ENCODE peak calls at places on chromosomes 11 and 22, in six cellular contexts. One of them, this sample, is unnamed.
A peak's percentile ranks its signal among the peaks of the same experiment; 100 is the strongest.

GRCh38 chr11:112219476-112220232 is 6.6 kb upstream of the PTS start:
- DNase-seq in heart right ventricle: peak; percentile 54
- DNase-seq in foreskin keratinocyte: no peak
- DNase-seq in pancreas: peak; percentile 17
- DNase-seq in fibroblast of lung: peak; percentile 86
- DNase-seq in cardiac muscle cell: peak; percentile 87
- DNase-seq in this sample: no peak

GRCh38 chr22:40583058-40583741 is 53.3 kb downstream of the MRTFA start:
- DNase-seq in heart right ventricle: no peak
- DNase-seq in foreskin keratinocyte: no peak
- DNase-seq in pancreas: no peak
- DNase-seq in fibroblast of lung: no peak
- DNase-seq in cardiac muscle cell: no peak
- DNase-seq in this sample: no peak

GRCh38 chr22:31876156-31877035 is 67.9 kb upstream of the YWHAH start:
- DNase-seq in heart right ventricle: no peak
- DNase-seq in foreskin keratinocyte: peak; percentile 77
- DNase-seq in pancreas: no peak
- DNase-seq in fibroblast of lung: no peak
- DNase-seq in cardiac muscle cell: no peak
- DNase-seq in this sample: no peak

GRCh38 chr11:79973701-79974626 is 533.1 kb upstream of the TENM4 start:
- DNase-seq in heart right ventricle: no peak
- DNase-seq in foreskin keratinocyte: no peak
- DNase-seq in pancreas: no peak
- DNase-seq in fibroblast of lung: peak; percentile 19
- DNase-seq in cardiac muscle cell: no peak
- DNase-seq in this sample: no peak

GRCh38 chr11:20253796-20254195 is 93.5 kb upstream of the DBX1 start:
- DNase-seq in heart right ventricle: no peak
- DNase-seq in foreskin keratinocyte: no peak
- DNase-seq in pancreas: no peak
- DNase-seq in fibroblast of lung: no peak
- DNase-seq in cardiac muscle cell: no peak
- DNase-seq in this sample: no peak

GRCh38 chr11:3095712-3096361 is 38.6 kb upstream of the CARS1 start:
- DNase-seq in heart right ventricle: peak; percentile 67
- DNase-seq in foreskin keratinocyte: peak; percentile 57
- DNase-seq in pancreas: no peak
- DNase-seq in fibroblast of lung: peak; percentile 88
- DNase-seq in cardiac muscle cell: peak; percentile 88
- DNase-seq in this sample: no peak

GRCh38 chr11:17411418-17411817 is 23.0 kb upstream of the KCNJ11 start:
- DNase-seq in heart right ventricle: no peak
- DNase-seq in foreskin keratinocyte: no peak
- DNase-seq in pancreas: no peak
- DNase-seq in fibroblast of lung: no peak
- DNase-seq in cardiac muscle cell: no peak
- DNase-seq in this sample: no peak

GRCh38 chr11:80162387-80162786 is 721.6 kb upstream of the TENM4 start:
- DNase-seq in heart right ventricle: no peak
- DNase-seq in foreskin keratinocyte: no peak
- DNase-seq in pancreas: no peak
- DNase-seq in fibroblast of lung: peak; percentile 54
- DNase-seq in cardiac muscle cell: no peak
- DNase-seq in this sample: no peak

GRCh38 chr11:46181387-46181786 is 60.1 kb upstream of the PHF21A start:
- DNase-seq in heart right ventricle: no peak
- DNase-seq in foreskin keratinocyte: no peak
- DNase-seq in pancreas: no peak
- DNase-seq in fibroblast of lung: no peak
- DNase-seq in cardiac muscle cell: no peak
- DNase-seq in this sample: no peak

GRCh38 chr22:16806401-16806800 is 18.8 kb downstream of the XKR3 start:
- DNase-seq in heart right ventricle: no peak
- DNase-seq in foreskin keratinocyte: no peak
- DNase-seq in pancreas: no peak
- DNase-seq in fibroblast of lung: no peak
- DNase-seq in cardiac muscle cell: no peak
- DNase-seq in this sample: no peak

GRCh38 chr11:124277809-124278208 is 21.6 kb downstream of the OR8G5 start:
- DNase-seq in heart right ventricle: no peak
- DNase-seq in foreskin keratinocyte: no peak
- DNase-seq in pancreas: no peak
- DNase-seq in fibroblast of lung: no peak
- DNase-seq in cardiac muscle cell: no peak
- DNase-seq in this sample: no peak

GRCh38 chr22:44950806-44951509 is 58.8 kb downstream of the PHF21B start:
- DNase-seq in heart right ventricle: no peak
- DNase-seq in foreskin keratinocyte: no peak
- DNase-seq in pancreas: no peak
- DNase-seq in fibroblast of lung: no peak
- DNase-seq in cardiac muscle cell: no peak
- DNase-seq in this sample: no peak

GRCh38 chr11:5293028-5293427 is 8.7 kb downstream of the OR51B4 start:
- DNase-seq in heart right ventricle: no peak
- DNase-seq in foreskin keratinocyte: no peak
- DNase-seq in pancreas: no peak
- DNase-seq in fibroblast of lung: no peak
- DNase-seq in cardiac muscle cell: no peak
- DNase-seq in this sample: no peak

GRCh38 chr11:19380375-19380774 is 139.6 kb upstream of the E2F8 start:
- DNase-seq in heart right ventricle: no peak
- DNase-seq in foreskin keratinocyte: peak; percentile 84
- DNase-seq in pancreas: no peak
- DNase-seq in fibroblast of lung: peak; percentile 67
- DNase-seq in cardiac muscle cell: peak; percentile 77
- DNase-seq in this sample: peak; percentile 78

GRCh38 chr11:111770581-111771134 is 4.5 kb upstream of the PPP2R1B start:
- DNase-seq in heart right ventricle: no peak
- DNase-seq in foreskin keratinocyte: no peak
- DNase-seq in pancreas: no peak
- DNase-seq in fibroblast of lung: no peak
- DNase-seq in cardiac muscle cell: no peak
- DNase-seq in this sample: no peak

GRCh38 chr22:17269607-17270261 is 50.5 kb upstream of the ADA2 start:
- DNase-seq in heart right ventricle: no peak
- DNase-seq in foreskin keratinocyte: no peak
- DNase-seq in pancreas: no peak
- DNase-seq in fibroblast of lung: no peak
- DNase-seq in cardiac muscle cell: no peak
- DNase-seq in this sample: no peak

GRCh38 chr11:119860561-119861094 is 131.6 kb upstream of the NECTIN1 start:
- DNase-seq in heart right ventricle: no peak
- DNase-seq in foreskin keratinocyte: no peak
- DNase-seq in pancreas: no peak
- DNase-seq in fibroblast of lung: no peak
- DNase-seq in cardiac muscle cell: no peak
- DNase-seq in this sample: no peak

GRCh38 chr11:46521947-46522681 is 71.7 kb downstream of the AMBRA1 start:
- DNase-seq in heart right ventricle: no peak
- DNase-seq in foreskin keratinocyte: no peak
- DNase-seq in pancreas: no peak
- DNase-seq in fibroblast of lung: peak; percentile 20
- DNase-seq in cardiac muscle cell: peak; percentile 21
- DNase-seq in this sample: no peak

GRCh38 chr11:26976389-26976788 is 17.5 kb upstream of the FIBIN start:
- DNase-seq in heart right ventricle: no peak
- DNase-seq in foreskin keratinocyte: no peak
- DNase-seq in pancreas: no peak
- DNase-seq in fibroblast of lung: peak; percentile 77
- DNase-seq in cardiac muscle cell: peak; percentile 76
- DNase-seq in this sample: peak; percentile 82

GRCh38 chr11:125251956-125252355 is 87.4 kb downstream of the PKNOX2 start:
- DNase-seq in heart right ventricle: no peak
- DNase-seq in foreskin keratinocyte: no peak
- DNase-seq in pancreas: no peak
- DNase-seq in fibroblast of lung: no peak
- DNase-seq in cardiac muscle cell: no peak
- DNase-seq in this sample: no peak

GRCh38 chr11:96002754-96003290 is 78.9 kb upstream of the MTMR2 start:
- DNase-seq in heart right ventricle: no peak
- DNase-seq in foreskin keratinocyte: no peak
- DNase-seq in pancreas: no peak
- DNase-seq in fibroblast of lung: no peak
- DNase-seq in cardiac muscle cell: no peak
- DNase-seq in this sample: no peak

GRCh38 chr11:2898366-2899079 is 12.9 kb upstream of the CDKN1C start:
- DNase-seq in heart right ventricle: peak; percentile 54
- DNase-seq in foreskin keratinocyte: peak; percentile 55
- DNase-seq in pancreas: no peak
- DNase-seq in fibroblast of lung: peak; percentile 90
- DNase-seq in cardiac muscle cell: peak; percentile 94
- DNase-seq in this sample: peak; percentile 53

GRCh38 chr11:120613264-120614226 is 102.0 kb downstream of the GRIK4 start:
- DNase-seq in heart right ventricle: no peak
- DNase-seq in foreskin keratinocyte: no peak
- DNase-seq in pancreas: no peak
- DNase-seq in fibroblast of lung: no peak
- DNase-seq in cardiac muscle cell: no peak
- DNase-seq in this sample: no peak

DNA sequence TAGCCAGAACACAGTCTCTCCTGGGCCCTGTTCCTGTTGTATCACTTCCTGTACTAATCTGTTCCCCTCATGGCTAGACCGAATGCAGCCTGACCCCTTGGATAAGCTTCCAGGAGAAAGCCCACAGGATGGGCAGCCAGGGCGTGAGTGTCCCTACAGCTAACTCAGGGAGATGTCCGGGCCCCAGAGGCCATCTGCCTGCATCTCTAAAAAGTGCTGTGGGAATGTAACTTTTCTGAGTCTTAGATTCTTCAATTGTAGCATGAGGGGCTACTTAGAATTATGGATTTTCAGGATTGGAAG is 7.7 kb upstream of the MALAT1 start:
- DNase-seq in heart right ventricle: no peak
- DNase-seq in foreskin keratinocyte: no peak
- DNase-seq in pancreas: no peak
- DNase-seq in fibroblast of lung: no peak
- DNase-seq in cardiac muscle cell: peak; percentile 42
- DNase-seq in this sample: no peak
- H3K27ac ChIP-seq in heart right ventricle: peak overlapping the region; percentile 99
- H3K27ac ChIP-seq in foreskin keratinocyte: peak overlapping the region; percentile 96
- H3K27ac ChIP-seq in pancreas: peak overlapping the region; percentile 87
- H3K27ac ChIP-seq in fibroblast of lung: peak overlapping the region; percentile 100
- H3K27ac ChIP-seq in cardiac muscle cell: peak overlapping the region; percentile 100
- H3K27ac ChIP-seq in this sample: peak overlapping the region; percentile 100

GRCh38 chr22:46052331-46052771 is 75.4 kb upstream of the WNT7B start:
- DNase-seq in heart right ventricle: no peak
- DNase-seq in foreskin keratinocyte: no peak
- DNase-seq in pancreas: peak; percentile 33
- DNase-seq in fibroblast of lung: no peak
- DNase-seq in cardiac muscle cell: no peak
- DNase-seq in this sample: no peak

GRCh38 chr22:46050451-46050845 is 73.5 kb upstream of the WNT7B start:
- DNase-seq in heart right ventricle: no peak
- DNase-seq in foreskin keratinocyte: no peak
- DNase-seq in pancreas: peak; percentile 6
- DNase-seq in fibroblast of lung: no peak
- DNase-seq in cardiac muscle cell: no peak
- DNase-seq in this sample: no peak

GRCh38 chr22:46051646-46052045 is 74.7 kb upstream of the WNT7B start:
- DNase-seq in heart right ventricle: no peak
- DNase-seq in foreskin keratinocyte: no peak
- DNase-seq in pancreas: peak; percentile 6
- DNase-seq in fibroblast of lung: no peak
- DNase-seq in cardiac muscle cell: no peak
- DNase-seq in this sample: no peak

GRCh38 chr22:46049726-46050450 is 72.9 kb upstream of the WNT7B start:
- DNase-seq in heart right ventricle: no peak
- DNase-seq in foreskin keratinocyte: no peak
- DNase-seq in pancreas: peak; percentile 8
- DNase-seq in fibroblast of lung: no peak
- DNase-seq in cardiac muscle cell: no peak
- DNase-seq in this sample: no peak

GRCh38 chr22:46050916-46051614 is 74.1 kb upstream of the WNT7B start:
- DNase-seq in heart right ventricle: no peak
- DNase-seq in foreskin keratinocyte: no peak
- DNase-seq in pancreas: peak; percentile 7
- DNase-seq in fibroblast of lung: no peak
- DNase-seq in cardiac muscle cell: no peak
- DNase-seq in this sample: no peak
- H3K27ac ChIP-seq in heart right ventricle: peak overlapping the region; percentile 100
- H3K27ac ChIP-seq in foreskin keratinocyte: no peak overlapping the region
- H3K27ac ChIP-seq in pancreas: peak overlapping the region; percentile 99
- H3K27ac ChIP-seq in fibroblast of lung: no peak overlapping the region
- H3K27ac ChIP-seq in cardiac muscle cell: no peak overlapping the region
- H3K27ac ChIP-seq in this sample: peak overlapping the region; percentile 54

GRCh38 chr22:19890502-19891349 is 36.1 kb upstream of the GNB1L start:
- DNase-seq in heart right ventricle: no peak
- DNase-seq in foreskin keratinocyte: no peak
- DNase-seq in pancreas: no peak
- DNase-seq in fibroblast of lung: no peak
- DNase-seq in cardiac muscle cell: no peak
- DNase-seq in this sample: no peak
- H3K27ac ChIP-seq in heart right ventricle: no peak overlapping the region
- H3K27ac ChIP-seq in foreskin keratinocyte: no peak overlapping the region
- H3K27ac ChIP-seq in pancreas: no peak overlapping the region
- H3K27ac ChIP-seq in fibroblast of lung: no peak overlapping the region
- H3K27ac ChIP-seq in cardiac muscle cell: no peak overlapping the region
- H3K27ac ChIP-seq in this sample: peak overlapping the region; percentile 74

GRCh38 chr11:64037027-64037633 is 1.4 kb downstream of the FLRT1 start:
- DNase-seq in heart right ventricle: no peak
- DNase-seq in foreskin keratinocyte: no peak
- DNase-seq in pancreas: no peak
- DNase-seq in fibroblast of lung: no peak
- DNase-seq in cardiac muscle cell: no peak
- DNase-seq in this sample: no peak

GRCh38 chr11:64041846-64042245 is 6.1 kb downstream of the FLRT1 start:
- DNase-seq in heart right ventricle: no peak
- DNase-seq in foreskin keratinocyte: no peak
- DNase-seq in pancreas: no peak
- DNase-seq in fibroblast of lung: no peak
- DNase-seq in cardiac muscle cell: no peak
- DNase-seq in this sample: no peak

GRCh38 chr11:64040684-64041267 is 5.0 kb downstream of the FLRT1 start:
- DNase-seq in heart right ventricle: no peak
- DNase-seq in foreskin keratinocyte: no peak
- DNase-seq in pancreas: no peak
- DNase-seq in fibroblast of lung: no peak
- DNase-seq in cardiac muscle cell: no peak
- DNase-seq in this sample: no peak

GRCh38 chr11:64038500-64038899 is 2.8 kb downstream of the FLRT1 start:
- DNase-seq in heart right ventricle: no peak
- DNase-seq in foreskin keratinocyte: no peak
- DNase-seq in pancreas: no peak
- DNase-seq in fibroblast of lung: no peak
- DNase-seq in cardiac muscle cell: no peak
- DNase-seq in this sample: no peak

GRCh38 chr11:64039012-64039665 is 3.4 kb downstream of the FLRT1 start:
- DNase-seq in heart right ventricle: no peak
- DNase-seq in foreskin keratinocyte: no peak
- DNase-seq in pancreas: no peak
- DNase-seq in fibroblast of lung: no peak
- DNase-seq in cardiac muscle cell: no peak
- DNase-seq in this sample: no peak
- H3K27ac ChIP-seq in heart right ventricle: no peak overlapping the region
- H3K27ac ChIP-seq in foreskin keratinocyte: no peak overlapping the region
- H3K27ac ChIP-seq in pancreas: no peak overlapping the region
- H3K27ac ChIP-seq in fibroblast of lung: no peak overlapping the region
- H3K27ac ChIP-seq in cardiac muscle cell: no peak overlapping the region
- H3K27ac ChIP-seq in this sample: no peak overlapping the region

GRCh38 chr22:36753120-36753802 is 22.7 kb downstream of the IFT27 start:
- DNase-seq in heart right ventricle: no peak
- DNase-seq in foreskin keratinocyte: peak; percentile 61
- DNase-seq in pancreas: no peak
- DNase-seq in fibroblast of lung: no peak
- DNase-seq in cardiac muscle cell: no peak
- DNase-seq in this sample: no peak
- H3K27ac ChIP-seq in heart right ventricle: no peak overlapping the region
- H3K27ac ChIP-seq in foreskin keratinocyte: no peak overlapping the region
- H3K27ac ChIP-seq in pancreas: no peak overlapping the region
- H3K27ac ChIP-seq in fibroblast of lung: no peak overlapping the region
- H3K27ac ChIP-seq in cardiac muscle cell: no peak overlapping the region
- H3K27ac ChIP-seq in this sample: no peak overlapping the region

This sample was measured in epithelial cell of prostate.